ENCODE peak calls at places on chromosomes 6 and 20, in five cellular contexts. W is H4, X is Calu3, N is smooth muscle cell of the brain vasculature, T is AG20443. B is an unnamed sample.

GRCh38 chr6:56962451-56962850 is 7.5 kb downstream of the BEND6 start:
- DNase-seq in W (no peak), X (no peak), N (no peak), T (no peak), B (no peak)

GRCh38 chr6:25892877-25893276 is 18.8 kb upstream of the SLC17A3 start:
- DNase-seq in X (no peak), N (no peak), W (no peak), T (no peak), B (no peak)

GRCh38 chr6:166720859-166721258 is 93.8 kb upstream of the RPS6KA2 start:
- DNase-seq in X (no peak), N (no peak), T (no peak), W (no peak), B (no peak)

GRCh38 chr20:60050193-60050960 is 92.2 kb downstream of the CDH26 start:
- DNase-seq in T (no peak), N (no peak), W (no peak), X (peak; percentile 83), B (no peak)

GRCh38 chr20:21529863-21530262 is 16.0 kb upstream of the NKX2-2 start:
- DNase-seq in N (no peak), W (no peak), T (no peak), X (no peak), B (no peak)

GRCh38 chr6:52389264-52389625 is 27.3 kb downstream of the PAQR8 start:
- DNase-seq in N (no peak), T (no peak), X (no peak), W (no peak), B (no peak)

GRCh38 chr20:46741924-46742692 is 32.7 kb downstream of the SLC2A10 start:
- DNase-seq in W (no peak), X (peak; percentile 81), T (no peak), N (no peak), B (no peak)

GRCh38 chr6:2133718-2134310 is 111.6 kb downstream of the GMDS start:
- DNase-seq in X (no peak), N (no peak), T (no peak), W (no peak), B (no peak)

GRCh38 chr6:5475779-5476178 is 214.5 kb downstream of the FARS2 start:
- DNase-seq in N (no peak), W (no peak), X (no peak), T (no peak), B (no peak)

GRCh38 chr6:44674226-44675155 is 287.0 kb downstream of the CDC5L start:
- DNase-seq in W (no peak), N (no peak), X (peak; percentile 35), T (no peak), B (no peak)

GRCh38 chr6:35635601-35636597 is 52.8 kb downstream of the FKBP5 start:
- DNase-seq in T (no peak), X (no peak), N (no peak), W (no peak), B (no peak)

GRCh38 chr6:37623666-37624065 is 74.0 kb downstream of the MDGA1 start:
- DNase-seq in W (no peak), X (no peak), N (no peak), T (peak; percentile 33), B (no peak)

GRCh38 chr6:110296151-110297028 is 61.8 kb downstream of the METTL24 start:
- DNase-seq in T (no peak), X (no peak), W (no peak), N (no peak), B (no peak)

GRCh38 chr6:27672113-27672799 is 199.4 kb upstream of the ZNF184 start:
- DNase-seq in T (no peak), X (peak; percentile 85), N (no peak), W (peak; percentile 79), B (no peak)

GRCh38 chr20:295804-296203 is 1.6 kb upstream of the ZCCHC3 start:
- DNase-seq in T (no peak), N (no peak), W (no peak), X (no peak), B (no peak)

GRCh38 chr6:30748301-30748769 is 4.0 kb upstream of the IER3 start:
- DNase-seq in N (no peak), X (peak; percentile 62), W (no peak), T (no peak), B (no peak)

GRCh38 chr6:33746651-33747100 is at the start of gene IP6K3:
- DNase-seq in T (no peak), N (no peak), W (no peak), X (no peak), B (no peak)

GRCh38 chr20:33677991-33678431 is 3.8 kb upstream of the NECAB3 start:
- DNase-seq in W (no peak), X (no peak), T (no peak), N (no peak), B (no peak)

GRCh38 chr6:30591008-30591407 is 19.8 kb downstream of the ABCF1 start:
- DNase-seq in T (peak; percentile 69), N (no peak), W (no peak), X (peak; percentile 55), B (no peak)

GRCh38 chr20:20411382-20411781 is 43.5 kb downstream of the INSM1 start:
- DNase-seq in X (no peak), T (no peak), W (no peak), N (no peak), B (peak; percentile 51)

GRCh38 chr20:24738981-24739633 is 210.0 kb upstream of the CST7 start:
- DNase-seq in T (no peak), X (no peak), N (no peak), W (peak; percentile 2), B (no peak)

GRCh38 chr6:162899148-162899547 is 171.4 kb downstream of the PACRG start:
- DNase-seq in T (no peak), X (no peak), N (no peak), W (no peak), B (no peak)

GRCh38 chr6:163926642-163927041 is 512.1 kb downstream of the QKI start:
- DNase-seq in X (no peak), T (peak; percentile 38), N (no peak), W (no peak), B (peak; percentile 20)

GRCh38 chr6:21730533-21730932 is 137.0 kb downstream of the SOX4 start:
- DNase-seq in W (no peak), X (no peak), T (no peak), N (no peak), B (no peak)

GRCh38 chr20:561437-562231 is 18.0 kb upstream of the CSNK2A1 start:
- DNase-seq in X (peak; percentile 70), T (peak; percentile 81), N (peak; percentile 10), W (peak; percentile 68), B (peak; percentile 79)

GRCh38 chr6:55794136-55794812 is 81.1 kb downstream of the BMP5 start:
- DNase-seq in X (no peak), W (no peak), T (peak; percentile 9), N (no peak), B (no peak)

GRCh38 chr20:9514072-9514460 is 324 bp upstream of the LAMP5 start:
- DNase-seq in W (no peak), T (no peak), X (no peak), N (no peak), B (no peak)

GRCh38 chr6:167647333-167647732 is 179.4 kb upstream of the AFDN start:
- DNase-seq in W (no peak), N (no peak), T (no peak), X (no peak), B (no peak)

GRCh38 chr6:69841862-69842261 is 24.5 kb upstream of the COL19A1 start:
- DNase-seq in X (no peak), W (no peak), T (no peak), N (no peak), B (no peak)

GRCh38 chr6:111122458-111123286 is 35.4 kb downstream of the SLC16A10 start:
- DNase-seq in N (no peak), T (no peak), X (no peak), W (no peak), B (peak; percentile 49)

GRCh38 chr6:43007126-43007525 is 6.6 kb downstream of the MEA1 start:
- DNase-seq in T (no peak), X (no peak), W (no peak), N (no peak), B (no peak)

GRCh38 chr6:56432194-56432593 is 184.8 kb upstream of the COL21A1 start:
- DNase-seq in T (no peak), N (no peak), X (no peak), W (no peak), B (no peak)

GRCh38 chr6:12415980-12416598 is 125.9 kb downstream of the EDN1 start:
- DNase-seq in N (no peak), T (no peak), W (no peak), X (no peak), B (no peak)

GRCh38 chr20:57747889-57748456 is 38.2 kb upstream of the PMEPA1 start:
- DNase-seq in W (no peak), T (no peak), N (no peak), X (peak; percentile 23), B (no peak)

GRCh38 chr6:42569102-42570028 is 5.5 kb downstream of the UBR2 start:
- DNase-seq in N (no peak), X (no peak), T (peak; percentile 18), W (peak; percentile 72), B (no peak)

GRCh38 chr6:127900935-127901334 is at the start of gene THEMIS:
- DNase-seq in X (no peak), N (no peak), T (no peak), W (no peak), B (no peak)